ENCODE peak calls at places on chromosomes 11 and 22, in eight cellular contexts. X, S, J, V, O, L, M and F are unnamed samples.

GRCh38 chr11:2655320-2655719 is 44.5 kb downstream of the KCNQ1OT1 start:
- DNase-seq in X (no peak), S (no peak), J (no peak), V (no peak), O (no peak), L (no peak), M (no peak), F (no peak)

GRCh38 chr22:19060356-19061009 is 61.7 kb downstream of the DGCR2 start:
- DNase-seq in X (no peak), S (no peak), J (no peak), V (no peak), O (no peak), L (no peak), M (no peak), F (no peak)

GRCh38 chr22:44452531-44453420 is 45.3 kb downstream of the RTL6 start:
- DNase-seq in X (no peak), S (peak; percentile 31), J (no peak), V (no peak), O (no peak), L (no peak), M (no peak), F (no peak)

GRCh38 chr11:85475637-85476517 is 151.3 kb downstream of the DLG2 start:
- DNase-seq in X (no peak), S (no peak), J (no peak), V (no peak), O (no peak), L (no peak), M (no peak), F (no peak)

GRCh38 chr22:26448941-26449340 is 19.9 kb downstream of the ASPHD2 start:
- DNase-seq in X (no peak), S (no peak), J (no peak), V (no peak), O (no peak), L (no peak), M (no peak), F (no peak)

GRCh38 chr22:48945621-48946458 is 881.8 kb downstream of the BRD1 start:
- DNase-seq in X (no peak), S (no peak), J (no peak), V (no peak), O (no peak), L (no peak), M (no peak), F (no peak)

GRCh38 chr11:27183672-27184457 is 143.2 kb downstream of the BBOX1 start:
- DNase-seq in X (no peak), S (no peak), J (no peak), V (peak; percentile 82), O (peak; percentile 67), L (no peak), M (peak; percentile 38), F (peak; percentile 47)

GRCh38 chr11:43925063-43925931 is 17.1 kb upstream of the C11orf96 start:
- DNase-seq in X (no peak), S (no peak), J (no peak), V (no peak), O (no peak), L (no peak), M (no peak), F (no peak)

GRCh38 chr22:36885474-36885873 is 24.7 kb downstream of the NCF4 start:
- DNase-seq in X (no peak), S (no peak), J (no peak), V (peak; percentile 43), O (no peak), L (no peak), M (no peak), F (no peak)

GRCh38 chr22:44341431-44342346 is 28.9 kb upstream of the SHISAL1 start:
- DNase-seq in X (no peak), S (no peak), J (no peak), V (no peak), O (no peak), L (no peak), M (no peak), F (no peak)

GRCh38 chr11:120029321-120029720 is 108.6 kb downstream of the TRIM29 start:
- DNase-seq in X (no peak), S (no peak), J (no peak), V (no peak), O (no peak), L (no peak), M (no peak), F (no peak)

GRCh38 chr11:65491614-65492386 is 7.0 kb upstream of the MALAT1 start:
- DNase-seq in X (no peak), S (no peak), J (peak; percentile 66), V (peak; percentile 79), O (peak; percentile 69), L (no peak), M (no peak), F (no peak)

GRCh38 chr11:120304526-120304925 is 20.6 kb upstream of the TLCD5 start:
- DNase-seq in X (no peak), S (no peak), J (no peak), V (no peak), O (peak; percentile 9), L (no peak), M (no peak), F (no peak)